ENCODE peak calls at places on chromosomes 16 and 17, in seven cellular contexts. One of them, this sample, is unnamed.

GRCh38 chr16:85484337-85485295 is 128.5 kb upstream of the GSE1 start:
- DNase-seq in uterus: no peak
- DNase-seq in thyroid gland: no peak
- DNase-seq in tibial nerve: no peak
- DNase-seq in lower leg skin: no peak
- DNase-seq in GM12892: no peak
- DNase-seq in GM12891: no peak
- DNase-seq in this sample: no peak

GRCh38 chr16:28898942-28899341 is 20.7 kb downstream of the ATP2A1 start:
- DNase-seq in uterus: no peak
- DNase-seq in GM12892: no peak
- DNase-seq in thyroid gland: no peak
- DNase-seq in tibial nerve: no peak
- DNase-seq in GM12891: no peak
- DNase-seq in lower leg skin: no peak
- DNase-seq in this sample: no peak

GRCh38 chr17:78563189-78564145 is 13.7 kb downstream of the DNAH17 start:
- DNase-seq in GM12891: no peak
- DNase-seq in thyroid gland: peak; percentile 25
- DNase-seq in tibial nerve: no peak
- DNase-seq in GM12892: no peak
- DNase-seq in uterus: no peak
- DNase-seq in lower leg skin: no peak
- DNase-seq in this sample: peak; percentile 75

GRCh38 chr17:41781404-41782110 is 5.0 kb downstream of the JUP start:
- DNase-seq in GM12892: no peak
- DNase-seq in tibial nerve: no peak
- DNase-seq in lower leg skin: no peak
- DNase-seq in thyroid gland: peak; percentile 34
- DNase-seq in uterus: no peak
- DNase-seq in GM12891: no peak
- DNase-seq in this sample: no peak

GRCh38 chr17:57940217-57940616 is 15.0 kb downstream of the CUEDC1 start:
- DNase-seq in GM12891: no peak
- DNase-seq in uterus: no peak
- DNase-seq in lower leg skin: no peak
- DNase-seq in tibial nerve: no peak
- DNase-seq in thyroid gland: no peak
- DNase-seq in GM12892: no peak
- DNase-seq in this sample: no peak

GRCh38 chr17:49566668-49567071 is 9.0 kb upstream of the NXPH3 start:
- DNase-seq in uterus: peak; percentile 52
- DNase-seq in GM12891: no peak
- DNase-seq in GM12892: no peak
- DNase-seq in tibial nerve: peak; percentile 60
- DNase-seq in lower leg skin: no peak
- DNase-seq in thyroid gland: no peak
- DNase-seq in this sample: no peak

GRCh38 chr17:33504571-33504970 is 211.5 kb upstream of the ASIC2 start:
- DNase-seq in thyroid gland: no peak
- DNase-seq in uterus: no peak
- DNase-seq in GM12891: no peak
- DNase-seq in tibial nerve: no peak
- DNase-seq in GM12892: no peak
- DNase-seq in lower leg skin: no peak
- DNase-seq in this sample: no peak

GRCh38 chr16:30484887-30485286 is 12.3 kb downstream of the ITGAL start:
- DNase-seq in GM12892: no peak
- DNase-seq in tibial nerve: no peak
- DNase-seq in thyroid gland: no peak
- DNase-seq in lower leg skin: no peak
- DNase-seq in uterus: no peak
- DNase-seq in GM12891: no peak
- DNase-seq in this sample: no peak

GRCh38 chr16:49350265-49351103 is 23.1 kb upstream of the C16orf78 start:
- DNase-seq in GM12892: peak; percentile 69
- DNase-seq in tibial nerve: peak; percentile 69
- DNase-seq in lower leg skin: peak; percentile 90
- DNase-seq in thyroid gland: peak; percentile 65
- DNase-seq in GM12891: peak; percentile 67
- DNase-seq in uterus: peak; percentile 56
- DNase-seq in this sample: no peak

GRCh38 chr16:70738083-70738977 is 52.5 kb upstream of the MTSS2 start:
- DNase-seq in thyroid gland: no peak
- DNase-seq in tibial nerve: peak; percentile 26
- DNase-seq in GM12892: peak; percentile 43
- DNase-seq in lower leg skin: peak; percentile 90
- DNase-seq in uterus: peak; percentile 71
- DNase-seq in GM12891: no peak
- DNase-seq in this sample: no peak

GRCh38 chr17:8206536-8206935 is 3.8 kb downstream of the AURKB start:
- DNase-seq in uterus: no peak
- DNase-seq in GM12891: no peak
- DNase-seq in GM12892: no peak
- DNase-seq in lower leg skin: no peak
- DNase-seq in tibial nerve: no peak
- DNase-seq in thyroid gland: no peak
- DNase-seq in this sample: no peak

GRCh38 chr17:79400989-79401703 is 209.7 kb downstream of the RBFOX3 start:
- DNase-seq in lower leg skin: peak; percentile 95
- DNase-seq in tibial nerve: peak; percentile 66
- DNase-seq in GM12891: peak; percentile 89
- DNase-seq in uterus: peak; percentile 74
- DNase-seq in GM12892: peak; percentile 90
- DNase-seq in thyroid gland: peak; percentile 69
- DNase-seq in this sample: no peak

GRCh38 chr16:65315004-65315398 is 193.1 kb upstream of the CDH11 start:
- DNase-seq in thyroid gland: peak; percentile 17
- DNase-seq in lower leg skin: peak; percentile 86
- DNase-seq in GM12892: no peak
- DNase-seq in tibial nerve: peak; percentile 53
- DNase-seq in uterus: peak; percentile 53
- DNase-seq in GM12891: no peak
- DNase-seq in this sample: no peak

GRCh38 chr17:79024901-79025737 is 1.1 kb downstream of the C1QTNF1 start:
- DNase-seq in uterus: peak; percentile 27
- DNase-seq in lower leg skin: peak; percentile 87
- DNase-seq in thyroid gland: peak; percentile 44
- DNase-seq in GM12891: no peak
- DNase-seq in tibial nerve: no peak
- DNase-seq in GM12892: peak; percentile 15
- DNase-seq in this sample: peak; percentile 80

GRCh38 chr17:4310349-4311060 is 46.7 kb upstream of the ANKFY1 start:
- DNase-seq in GM12892: no peak
- DNase-seq in tibial nerve: no peak
- DNase-seq in uterus: no peak
- DNase-seq in GM12891: no peak
- DNase-seq in lower leg skin: no peak
- DNase-seq in thyroid gland: peak; percentile 16
- DNase-seq in this sample: no peak

GRCh38 chr16:20291807-20292206 is 35.5 kb downstream of the GP2 start:
- DNase-seq in GM12892: no peak
- DNase-seq in lower leg skin: no peak
- DNase-seq in thyroid gland: no peak
- DNase-seq in tibial nerve: no peak
- DNase-seq in GM12891: no peak
- DNase-seq in uterus: no peak
- DNase-seq in this sample: no peak

GRCh38 chr17:51814521-51814920 is 344.0 kb downstream of the CA10 start:
- DNase-seq in lower leg skin: no peak
- DNase-seq in thyroid gland: peak; percentile 22
- DNase-seq in GM12892: no peak
- DNase-seq in GM12891: no peak
- DNase-seq in tibial nerve: no peak
- DNase-seq in uterus: no peak
- DNase-seq in this sample: no peak

GRCh38 chr16:51155901-51156810 is 5.1 kb upstream of the SALL1 start:
- DNase-seq in uterus: no peak
- DNase-seq in GM12892: no peak
- DNase-seq in GM12891: no peak
- DNase-seq in lower leg skin: no peak
- DNase-seq in tibial nerve: no peak
- DNase-seq in thyroid gland: peak; percentile 64
- DNase-seq in this sample: no peak

GRCh38 chr16:53207810-53208752 is 153.3 kb downstream of the CHD9 start:
- DNase-seq in GM12892: peak; percentile 48
- DNase-seq in tibial nerve: peak; percentile 52
- DNase-seq in GM12891: peak; percentile 47
- DNase-seq in thyroid gland: peak; percentile 58
- DNase-seq in lower leg skin: no peak
- DNase-seq in uterus: no peak
- DNase-seq in this sample: no peak

GRCh38 chr17:350706-351435 is 1.7 kb downstream of the RPH3AL start:
- DNase-seq in GM12892: no peak
- DNase-seq in lower leg skin: peak; percentile 94
- DNase-seq in uterus: peak; percentile 75
- DNase-seq in thyroid gland: peak; percentile 61
- DNase-seq in GM12891: no peak
- DNase-seq in tibial nerve: peak; percentile 87
- DNase-seq in this sample: no peak

GRCh38 chr17:35740997-35741931 is 9.8 kb downstream of the RASL10B start:
- DNase-seq in tibial nerve: no peak
- DNase-seq in GM12891: no peak
- DNase-seq in lower leg skin: peak; percentile 81
- DNase-seq in uterus: no peak
- DNase-seq in GM12892: no peak
- DNase-seq in thyroid gland: peak; percentile 68
- DNase-seq in this sample: peak; percentile 54

GRCh38 chr17:11705111-11705510 is 106.8 kb downstream of the DNAH9 start:
- DNase-seq in GM12891: no peak
- DNase-seq in uterus: no peak
- DNase-seq in lower leg skin: no peak
- DNase-seq in tibial nerve: no peak
- DNase-seq in thyroid gland: peak; percentile 12
- DNase-seq in GM12892: no peak
- DNase-seq in this sample: no peak

GRCh38 chr17:6543079-6544010 is 13.0 kb downstream of the PITPNM3 start:
- DNase-seq in lower leg skin: peak; percentile 58
- DNase-seq in GM12892: no peak
- DNase-seq in GM12891: no peak
- DNase-seq in thyroid gland: no peak
- DNase-seq in uterus: no peak
- DNase-seq in tibial nerve: no peak
- DNase-seq in this sample: no peak

GRCh38 chr17:6545291-6545690 is 11.1 kb downstream of the PITPNM3 start:
- DNase-seq in tibial nerve: no peak
- DNase-seq in GM12892: no peak
- DNase-seq in thyroid gland: no peak
- DNase-seq in GM12891: no peak
- DNase-seq in uterus: no peak
- DNase-seq in lower leg skin: no peak
- DNase-seq in this sample: no peak

GRCh38 chr17:6542577-6542976 is 13.8 kb downstream of the PITPNM3 start:
- DNase-seq in thyroid gland: no peak
- DNase-seq in lower leg skin: peak; percentile 68
- DNase-seq in GM12891: no peak
- DNase-seq in tibial nerve: no peak
- DNase-seq in GM12892: no peak
- DNase-seq in uterus: no peak
- DNase-seq in this sample: no peak

GRCh38 chr17:6544770-6545169 is 11.6 kb downstream of the PITPNM3 start:
- DNase-seq in uterus: no peak
- DNase-seq in GM12891: no peak
- DNase-seq in lower leg skin: no peak
- DNase-seq in tibial nerve: no peak
- DNase-seq in GM12892: no peak
- DNase-seq in thyroid gland: peak; percentile 53
- DNase-seq in this sample: no peak

DNA sequence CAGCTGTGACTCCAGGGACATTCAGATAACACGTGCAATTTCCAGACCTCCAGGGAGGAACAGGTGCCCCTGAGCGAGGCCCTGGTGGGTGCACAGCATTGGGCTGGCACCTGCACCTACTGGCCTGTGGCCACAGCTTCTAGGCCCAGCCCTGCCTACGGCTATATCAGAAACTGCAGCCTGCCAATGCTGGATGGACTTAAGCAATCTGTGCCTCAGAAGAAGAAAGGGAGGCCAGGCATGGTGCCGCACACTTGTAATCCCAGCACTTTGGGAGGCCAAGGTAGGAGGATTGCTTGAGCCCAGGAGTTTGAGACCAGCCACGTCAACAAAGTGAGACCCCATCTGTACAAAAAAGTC is 12.4 kb downstream of the PITPNM3 start:
- DNase-seq in uterus: no peak
- DNase-seq in lower leg skin: no peak
- DNase-seq in GM12891: no peak
- DNase-seq in tibial nerve: no peak
- DNase-seq in GM12892: no peak
- DNase-seq in thyroid gland: no peak
- DNase-seq in this sample: no peak
- TF ChIP-seq POLR2A in uterus: no peak
- TF ChIP-seq POLR2A in lower leg skin: no peak
- TF ChIP-seq POLR2A in GM12891: no peak
- TF ChIP-seq POLR2A in tibial nerve: no peak
- TF ChIP-seq POLR2A in GM12892: no peak
- TF ChIP-seq POLR2A in thyroid gland: no peak
- TF ChIP-seq POLR2A in this sample: no peak

GRCh38 chr17:81484195-81484979 is 28.2 kb downstream of the ACTG1 start:
- DNase-seq in GM12891: peak; percentile 93
- DNase-seq in thyroid gland: peak; percentile 93
- DNase-seq in lower leg skin: peak; percentile 96
- DNase-seq in GM12892: peak; percentile 93
- DNase-seq in tibial nerve: peak; percentile 80
- DNase-seq in uterus: peak; percentile 87
- DNase-seq in this sample: peak; percentile 93
- TF ChIP-seq POLR2A in GM12891: no peak
- TF ChIP-seq POLR2A in thyroid gland: no peak
- TF ChIP-seq POLR2A in lower leg skin: no peak
- TF ChIP-seq POLR2A in GM12892: no peak
- TF ChIP-seq POLR2A in tibial nerve: no peak
- TF ChIP-seq POLR2A in uterus: peak; percentile 37
- TF ChIP-seq POLR2A in this sample: no peak

DNA sequence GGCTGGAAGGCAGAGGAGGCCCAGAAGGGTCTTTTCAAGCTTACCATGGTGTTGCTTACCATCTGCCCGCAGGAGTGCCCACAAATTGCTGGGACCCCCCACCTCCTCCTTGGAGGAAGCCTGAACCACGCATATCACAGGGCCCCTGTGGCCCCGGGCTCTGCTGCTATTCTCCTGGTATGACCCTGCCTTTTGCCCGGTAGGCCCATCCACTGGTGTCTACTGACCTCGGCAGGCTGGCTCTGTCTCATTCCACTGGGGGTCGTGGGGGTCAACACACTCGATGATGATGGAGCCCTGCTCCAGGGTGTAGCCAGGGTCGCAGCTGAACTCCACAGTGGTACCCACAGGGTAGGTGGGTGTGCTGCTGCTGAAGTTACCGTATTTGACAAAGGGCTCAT is 8.2 kb upstream of the PHF12 start:
- DNase-seq in tibial nerve: no peak
- DNase-seq in uterus: no peak
- DNase-seq in thyroid gland: no peak
- DNase-seq in lower leg skin: no peak
- DNase-seq in GM12892: peak; percentile 9
- DNase-seq in GM12891: no peak
- DNase-seq in this sample: no peak
- TF ChIP-seq POLR2A in tibial nerve: no peak
- TF ChIP-seq POLR2A in uterus: no peak
- TF ChIP-seq POLR2A in thyroid gland: no peak
- TF ChIP-seq POLR2A in lower leg skin: no peak
- TF ChIP-seq POLR2A in GM12892: no peak
- TF ChIP-seq POLR2A in GM12891: no peak
- TF ChIP-seq POLR2A in this sample: no peak

GRCh38 chr17:73878923-73879322 is 234.7 kb upstream of the SDK2 start:
- DNase-seq in GM12891: no peak
- DNase-seq in uterus: no peak
- DNase-seq in lower leg skin: no peak
- DNase-seq in tibial nerve: no peak
- DNase-seq in thyroid gland: no peak
- DNase-seq in GM12892: no peak
- DNase-seq in this sample: no peak
- TF ChIP-seq POLR2A in GM12891: no peak
- TF ChIP-seq POLR2A in uterus: no peak
- TF ChIP-seq POLR2A in lower leg skin: no peak
- TF ChIP-seq POLR2A in tibial nerve: no peak
- TF ChIP-seq POLR2A in thyroid gland: no peak
- TF ChIP-seq POLR2A in GM12892: no peak
- TF ChIP-seq POLR2A in this sample: no peak